ENCODE peak calls at places on chromosomes 3 and 15, in five cellular contexts. V is lung; J is esophagus squamous epithelium; D is CD8-positive, alpha-beta T cell; B is IMR-90. C is an unnamed sample.

GRCh38 chr3:113743006-113743639 is 2.9 kb downstream of the NAA50 start:
- DNase-seq in B (no peak), D (no peak), V (no peak), J (no peak), C (no peak)

GRCh38 chr15:94815110-94815726 is 583.9 kb downstream of the MCTP2 start:
- DNase-seq in B (no peak), J (no peak), D (no peak), V (no peak), C (no peak)

GRCh38 chr3:36309092-36309491 is 71.2 kb upstream of the STAC start:
- DNase-seq in V (no peak), J (no peak), D (no peak), B (no peak), C (no peak)

GRCh38 chr3:33237439-33237838 is 18.8 kb upstream of the SUSD5 start:
- DNase-seq in D (no peak), B (no peak), J (no peak), V (no peak), C (no peak)

GRCh38 chr3:194255252-194256039 is 95.7 kb downstream of the CPN2 start:
- DNase-seq in V (peak; percentile 77), D (peak; percentile 23), J (no peak), B (no peak), C (no peak)

GRCh38 chr15:66765478-66766281 is 63.6 kb downstream of the SMAD6 start:
- DNase-seq in B (no peak), V (peak; percentile 93), J (no peak), D (no peak), C (no peak)

GRCh38 chr3:13018039-13018431 is 55.2 kb downstream of the IQSEC1 start:
- DNase-seq in B (no peak), V (no peak), D (no peak), J (no peak), C (no peak)

GRCh38 chr3:43214616-43215015 is 71.7 kb upstream of the SNRK start:
- DNase-seq in D (no peak), V (no peak), B (no peak), J (no peak), C (no peak)

GRCh38 chr3:139934557-139935070 is 371 bp upstream of the CLSTN2 start:
- DNase-seq in D (no peak), B (no peak), J (no peak), V (no peak), C (no peak)

GRCh38 chr15:74618841-74619596 is 3.4 kb downstream of the CLK3 start:
- DNase-seq in D (no peak), V (no peak), B (no peak), J (no peak), C (no peak)

GRCh38 chr3:169118666-169119370 is 544.7 kb downstream of the MECOM start:
- DNase-seq in B (peak; percentile 43), D (no peak), J (no peak), V (no peak), C (no peak)

GRCh38 chr15:85462029-85462428 is 81.6 kb downstream of the AKAP13 start:
- DNase-seq in J (no peak), B (no peak), D (no peak), V (no peak), C (no peak)

GRCh38 chr15:71485094-71485693 is 325.2 kb upstream of the NR2E3 start:
- DNase-seq in B (no peak), J (no peak), D (no peak), V (no peak), C (no peak)
- H3K4me3 ChIP-seq in B (no peak overlapping the region), J (no peak overlapping the region), D (no peak overlapping the region), V (no peak overlapping the region), C (no peak overlapping the region)

DNA sequence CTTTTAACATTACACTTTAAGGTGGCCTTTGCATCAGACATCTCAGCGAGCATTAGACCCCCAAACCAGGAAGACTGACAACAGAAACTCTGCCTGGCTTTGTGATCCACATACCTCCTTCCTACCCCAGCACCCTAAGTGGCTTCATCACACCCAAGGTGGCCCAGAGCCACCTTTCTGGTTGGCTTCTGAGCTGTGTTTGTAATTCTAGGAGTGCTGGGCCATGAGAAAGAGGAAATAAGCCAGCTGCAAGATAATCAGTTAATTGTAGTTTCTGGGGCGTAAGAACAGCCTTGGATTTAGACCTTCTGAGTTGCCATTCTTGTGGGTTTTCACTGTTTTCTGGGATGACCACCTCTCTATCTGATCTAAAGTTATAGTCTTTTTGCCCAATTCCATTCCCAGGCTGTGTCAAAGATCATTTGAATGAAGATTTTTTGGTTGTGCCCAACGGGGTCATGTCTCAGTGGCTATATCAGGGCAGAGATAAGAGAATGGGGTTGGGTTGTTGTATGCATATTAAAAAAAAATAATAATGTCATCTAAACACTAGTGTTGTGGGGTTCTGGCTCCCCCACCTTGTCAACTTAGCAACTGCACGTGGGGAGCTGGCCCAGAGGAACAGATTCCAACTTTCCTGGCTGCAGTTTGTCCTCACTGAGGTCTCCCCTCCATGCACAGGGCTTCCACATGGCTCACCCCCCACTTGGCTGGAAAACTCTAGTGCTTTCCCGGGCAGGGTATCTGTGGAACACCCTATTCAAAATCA is 234.8 kb upstream of the WNT5A start:
- DNase-seq in B (peak; percentile 51), V (peak; percentile 34), J (no peak), D (no peak), C (no peak)
- TF ChIP-seq CTCF in B (peak; percentile 72), V (peak; percentile 20), J (peak; percentile 44), D (no peak), C (peak; percentile 68)

GRCh38 chr3:133486658-133487057 is 86.8 kb downstream of the BFSP2 start:
- DNase-seq in J (no peak), V (no peak), D (no peak), B (no peak), C (no peak)
- H3K27ac ChIP-seq in J (no peak overlapping the region), V (no peak overlapping the region), D (no peak overlapping the region), B (no peak overlapping the region), C (no peak overlapping the region)

GRCh38 chr15:72368315-72368714 is 7.5 kb downstream of the HEXA start:
- DNase-seq in D (no peak), V (no peak), J (no peak), B (no peak), C (no peak)
- H3K4me3 ChIP-seq in D (no peak overlapping the region), V (no peak overlapping the region), J (no peak overlapping the region), B (no peak overlapping the region), C (no peak overlapping the region)

GRCh38 chr3:65251375-65251774 is 563.6 kb upstream of the ADAMTS9 start:
- DNase-seq in B (no peak), J (no peak), D (no peak), V (no peak), C (no peak)

GRCh38 chr3:65246561-65246960 is 558.8 kb upstream of the ADAMTS9 start:
- DNase-seq in J (no peak), B (no peak), D (no peak), V (no peak), C (no peak)

DNA sequence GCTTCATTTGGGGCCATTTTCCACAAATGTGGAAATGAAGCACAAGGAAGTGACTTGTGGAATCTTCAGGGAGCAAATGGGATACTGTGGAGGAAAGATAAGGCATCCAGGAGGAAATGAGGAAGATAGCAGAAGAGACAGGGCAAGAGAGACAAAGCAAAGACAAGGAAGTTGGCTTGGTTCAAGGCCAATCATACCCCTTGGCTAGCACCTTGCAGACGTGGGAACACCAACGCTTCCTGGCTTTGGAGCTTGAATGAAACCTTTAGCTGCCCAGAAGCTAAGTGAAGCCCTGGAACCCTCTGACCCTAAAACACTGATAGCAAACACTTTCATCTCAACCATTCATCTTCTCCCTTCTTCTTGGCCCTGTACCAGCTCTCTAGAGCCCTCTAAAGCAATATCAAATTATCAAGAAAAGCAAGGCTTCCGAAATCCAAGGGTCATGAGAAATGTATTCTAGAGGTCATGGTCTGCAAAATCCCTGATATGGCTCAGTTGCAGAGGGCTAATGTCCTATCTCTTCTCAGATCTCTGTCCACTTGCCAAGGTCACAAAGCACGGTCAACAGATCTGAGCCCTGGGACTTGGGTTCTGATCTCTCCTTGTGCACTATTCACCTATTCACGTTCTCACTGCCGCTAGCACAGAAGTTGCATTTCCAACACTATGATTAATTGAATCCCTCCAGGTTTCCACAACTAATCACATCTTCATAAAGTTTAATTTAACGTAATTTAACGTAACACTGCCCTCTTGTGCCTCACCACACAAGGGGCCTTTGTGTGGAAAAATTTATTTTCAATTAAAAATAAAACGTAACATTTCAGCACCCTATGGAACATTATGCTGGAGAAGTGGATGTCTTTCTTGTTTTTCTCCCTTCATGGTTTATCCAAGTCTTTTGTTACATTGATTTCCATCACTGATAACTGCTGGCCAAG is 557.6 kb upstream of the ADAMTS9 start:
- DNase-seq in D (no peak), B (peak; percentile 1), J (no peak), V (no peak), C (no peak)
- TF ChIP-seq CTCF in D (no peak), B (peak; percentile 24), J (no peak), V (no peak), C (peak; percentile 42)

DNA sequence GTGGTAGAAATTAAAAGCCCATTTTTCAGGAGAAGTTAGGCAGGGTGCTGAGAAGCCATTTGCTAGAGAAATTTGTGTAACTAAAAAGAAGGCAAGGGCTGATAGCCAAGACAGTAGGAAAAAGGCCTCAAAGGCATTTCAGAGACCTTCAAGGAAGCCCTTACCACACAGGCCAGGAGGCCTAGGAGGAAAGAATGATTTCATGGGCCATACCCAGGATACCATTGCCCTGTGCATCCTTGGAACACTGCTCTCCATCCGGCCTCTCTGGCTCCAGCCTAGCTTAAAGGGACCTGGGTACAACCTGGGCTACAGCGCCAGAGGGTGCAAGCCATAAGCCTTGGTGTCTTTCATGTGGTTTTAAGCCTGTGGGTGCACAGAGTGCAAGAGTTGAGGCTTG is 193.6 kb upstream of the GRM7 start:
- DNase-seq in D (no peak), V (no peak), J (no peak), B (no peak), C (no peak)
- H3K27ac ChIP-seq in D (no peak overlapping the region), V (no peak overlapping the region), J (no peak overlapping the region), B (no peak overlapping the region), C (no peak overlapping the region)

DNA sequence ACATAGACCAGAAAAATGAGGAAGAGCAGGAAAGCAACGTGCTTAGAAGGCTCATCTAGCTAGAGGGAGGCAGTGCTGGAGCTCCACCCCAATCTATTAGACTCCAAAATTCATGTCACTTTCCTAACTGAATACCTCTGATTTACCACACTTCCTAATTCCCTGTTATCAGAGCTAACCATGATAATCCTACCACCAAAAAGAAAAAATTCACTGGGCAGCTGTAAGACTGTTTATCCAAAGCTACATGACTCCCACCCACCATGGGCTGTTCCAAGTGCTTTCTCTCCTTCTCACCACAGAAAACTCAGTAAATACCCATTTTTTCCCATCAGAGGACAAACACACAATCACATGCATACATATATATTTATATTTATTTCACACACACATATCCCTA is 479.5 kb upstream of the WNT5A start:
- DNase-seq in J (no peak), B (no peak), D (no peak), V (no peak), C (no peak)
- H3K4me3 ChIP-seq in J (no peak overlapping the region), B (no peak overlapping the region), D (no peak overlapping the region), V (no peak overlapping the region), C (no peak overlapping the region)

DNA sequence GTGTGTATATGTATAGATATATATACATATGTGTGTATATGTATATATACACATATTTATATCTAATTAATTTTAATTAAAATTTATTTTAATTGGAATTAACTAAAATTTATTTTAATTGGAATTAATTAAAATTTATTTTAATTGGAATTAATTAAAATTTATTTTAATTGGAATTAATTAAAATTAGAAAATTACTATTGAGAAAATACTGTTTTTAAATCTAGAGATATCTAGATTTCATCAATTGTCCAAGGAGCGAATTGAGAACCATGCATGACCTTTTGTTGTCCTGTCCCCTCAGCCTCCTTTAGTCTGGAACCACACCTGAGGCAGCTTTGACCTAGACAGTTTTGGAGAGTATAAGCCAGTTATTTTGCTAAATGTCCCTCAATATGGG is 1.8 kb downstream of the MOBP start:
- DNase-seq in J (no peak), V (no peak), D (no peak), B (no peak), C (no peak)
- TF ChIP-seq CTCF in J (no peak), V (no peak), D (no peak), B (no peak), C (no peak)

C was measured in RWPE2.